ENCODE peak calls at places on chromosome 12, in four cellular contexts. C, D, F and A are unnamed samples.

GRCh38 chr12:45130881-45131281 is 80.0 kb upstream of the DBX2 start:
- DNase-seq in C (peak), D (peak), F (peak), A (peak)

GRCh38 chr12:87127272-87127671 is 871.1 kb upstream of the MGAT4C start:
- DNase-seq in C (peak), D (peak), F (no peak), A (peak)

GRCh38 chr12:67892289-67892688 is 97.0 kb upstream of the IFNG-AS1 start:
- DNase-seq in C (no peak), D (no peak), F (no peak), A (no peak)

GRCh38 chr12:54993181-54993835 is 8.7 kb upstream of the TESPA1 start:
- DNase-seq in C (peak), D (peak), F (peak), A (peak)

GRCh38 chr12:65673732-65674131 is 150.6 kb upstream of the HMGA2 start:
- DNase-seq in C (peak), D (peak), F (no peak), A (peak)

GRCh38 chr12:102885043-102885932 is 31.8 kb downstream of the PAH start:
- DNase-seq in C (no peak), D (no peak), F (no peak), A (no peak)

GRCh38 chr12:74794522-74794921 is 256.9 kb downstream of the ATXN7L3B start:
- DNase-seq in C (peak), D (no peak), F (no peak), A (no peak)

GRCh38 chr12:118060301-118061010 is 523 bp downstream of the WSB2 start:
- DNase-seq in C (no peak), D (no peak), F (peak), A (no peak)

GRCh38 chr12:79927772-79928474 is 7.0 kb downstream of the PPP1R12A start:
- DNase-seq in C (peak), D (peak), F (no peak), A (peak)

GRCh38 chr12:120353556-120354317 is 15.2 kb downstream of the MSI1 start:
- DNase-seq in C (no peak), D (no peak), F (no peak), A (no peak)

GRCh38 chr12:105626653-105627052 is 296.2 kb downstream of the C12orf75 start:
- DNase-seq in C (no peak), D (no peak), F (no peak), A (no peak)

DNA sequence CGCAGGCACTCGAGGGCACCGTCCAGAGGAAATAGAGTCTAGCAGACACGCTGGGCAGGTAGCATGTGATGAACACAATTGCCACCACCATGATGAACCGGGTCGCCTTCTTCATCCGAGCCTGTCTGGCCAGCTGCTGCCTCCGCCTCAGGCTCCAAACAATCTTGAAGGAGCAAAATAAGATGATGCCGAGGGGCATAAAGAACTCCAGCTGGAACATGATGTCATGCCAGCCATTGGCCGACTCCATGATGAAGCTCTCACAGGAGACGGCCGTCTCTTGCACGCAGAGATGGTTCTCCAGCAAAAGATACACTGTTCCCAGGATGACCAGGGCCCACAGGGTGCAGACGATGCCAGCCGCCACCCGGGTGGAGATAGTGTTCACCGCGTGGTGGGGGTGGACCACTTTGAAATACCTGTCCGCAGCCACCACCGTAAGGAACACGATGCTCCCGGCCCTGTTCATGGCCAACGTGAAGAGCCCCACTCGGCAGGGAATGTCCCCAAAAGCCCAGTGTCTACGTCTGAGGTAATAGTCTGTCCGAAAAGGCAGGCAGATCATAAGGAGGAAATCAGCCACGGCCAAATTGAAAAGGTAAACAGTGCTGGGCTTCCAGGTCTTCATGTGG is 945 bp downstream of the HCAR1 start:
- DNase-seq in C (no peak), D (no peak), F (no peak), A (no peak)
- H3K4me3 ChIP-seq in C (peak), D (no peak), F (no peak), A (no peak)

GRCh38 chr12:52667509-52667908 is 12.7 kb downstream of the KRT1 start:
- DNase-seq in C (peak), D (no peak), F (no peak), A (no peak)
- TF ChIP-seq CTCF in C (peak), D (peak), F (peak), A (peak)

DNA sequence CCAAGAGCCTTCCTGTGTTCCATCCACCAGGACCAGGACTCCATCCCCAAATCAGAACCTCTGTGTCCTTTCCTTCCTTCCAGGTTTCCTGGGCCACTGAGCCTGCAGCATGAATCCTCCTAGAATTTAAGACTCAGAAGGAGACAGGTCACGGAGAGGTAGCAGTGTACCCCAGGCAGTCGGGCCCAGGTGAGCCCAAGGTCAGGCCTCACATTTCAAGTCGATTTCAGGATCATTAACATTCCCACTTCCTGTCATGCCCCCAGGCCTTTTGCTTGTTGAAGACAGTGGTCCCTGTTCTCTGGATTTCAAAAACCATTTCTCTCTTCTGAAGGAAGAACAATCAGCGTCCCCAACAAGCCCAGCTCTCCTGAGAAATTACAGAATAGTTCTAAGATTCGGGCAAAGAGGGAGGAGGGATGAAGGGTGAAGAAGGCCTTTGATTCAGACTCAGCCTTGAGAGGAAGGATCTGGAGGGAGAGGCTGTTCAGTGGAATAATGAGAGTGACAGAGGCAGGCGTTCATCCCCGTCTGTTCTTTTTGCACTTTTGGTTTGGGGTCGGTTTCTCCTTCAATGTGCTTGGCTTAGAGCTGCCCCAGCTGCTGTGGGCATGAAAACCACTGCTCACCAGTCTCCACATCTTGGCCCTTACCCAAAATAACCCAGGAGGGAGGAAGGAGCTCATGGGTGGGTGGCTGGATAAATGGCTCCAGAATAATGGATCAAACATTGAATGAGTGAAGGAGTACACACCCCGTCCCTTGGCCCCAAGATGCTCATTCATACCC is 261.9 kb upstream of the FKBP4 start:
- DNase-seq in C (no peak), D (no peak), F (no peak), A (no peak)
- H3K4me3 ChIP-seq in C (no peak), D (no peak), F (no peak), A (no peak)

DNA sequence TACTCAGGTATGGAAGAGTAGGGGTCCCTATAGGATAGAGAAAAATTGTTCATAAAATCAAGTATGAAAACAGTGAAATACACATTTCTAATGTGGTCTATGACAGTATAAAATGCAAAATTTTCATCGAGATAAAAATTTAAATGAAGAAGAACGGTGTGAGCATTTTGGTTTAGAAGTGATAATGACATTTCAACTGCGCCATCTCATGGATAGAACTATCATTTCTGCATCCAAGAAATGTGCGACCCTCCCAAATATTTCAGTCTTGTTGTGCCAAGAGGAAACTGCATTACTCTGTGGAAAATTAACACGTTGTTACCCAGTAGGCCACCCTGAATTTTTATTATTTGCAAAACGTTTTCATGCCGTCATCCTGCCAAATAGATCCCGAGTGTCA is 108.8 kb downstream of the CRACR2A start:
- DNase-seq in C (no peak), D (no peak), F (no peak), A (no peak)
- TF ChIP-seq CTCF in C (no peak), D (no peak), F (no peak), A (no peak)

GRCh38 chr12:110686294-110686903 is 2.5 kb downstream of the HVCN1 start:
- DNase-seq in C (no peak), D (no peak), F (no peak), A (no peak)

GRCh38 chr12:110688446-110689001 is 391 bp downstream of the HVCN1 start:
- DNase-seq in C (no peak), D (no peak), F (no peak), A (no peak)

GRCh38 chr12:110687770-110688169 is 1.1 kb downstream of the HVCN1 start:
- DNase-seq in C (no peak), D (no peak), F (no peak), A (peak)

GRCh38 chr12:110689601-110690430 is 901 bp upstream of the HVCN1 start:
- DNase-seq in C (peak), D (no peak), F (peak), A (peak)

DNA sequence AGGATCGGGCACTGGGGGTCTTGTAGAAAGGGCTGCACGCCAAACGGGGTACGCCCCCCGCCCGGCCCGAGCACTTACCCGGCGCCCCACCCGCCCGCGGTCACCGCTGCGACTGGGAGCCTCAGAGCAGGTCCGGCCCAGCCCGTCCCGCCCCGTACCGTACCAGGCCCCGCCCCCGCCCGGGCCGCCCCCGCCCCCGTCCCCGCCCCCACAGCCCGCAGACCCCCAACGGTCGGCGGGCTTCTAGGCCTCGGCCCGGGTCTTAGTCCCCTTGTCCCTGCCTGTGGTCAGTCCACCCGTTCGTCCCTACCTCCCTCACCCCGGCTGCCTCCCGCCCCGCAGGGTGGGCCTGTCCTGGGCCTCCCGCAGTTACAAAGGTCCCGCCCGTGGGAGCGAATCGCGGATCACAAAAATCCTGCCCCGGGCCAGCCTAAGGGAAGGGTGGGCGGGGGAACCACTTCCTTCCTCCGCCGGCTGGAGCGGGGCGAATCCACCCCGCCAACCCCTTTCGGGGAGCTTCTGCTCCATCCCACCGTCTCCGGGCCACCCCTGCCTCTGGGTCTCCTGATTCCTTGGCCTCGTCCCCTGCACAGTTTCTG is at the start of gene HVCN1:
- DNase-seq in C (no peak), D (no peak), F (peak), A (no peak)
- H3K4me3 ChIP-seq in C (peak), D (peak), F (peak), A (peak)

DNA sequence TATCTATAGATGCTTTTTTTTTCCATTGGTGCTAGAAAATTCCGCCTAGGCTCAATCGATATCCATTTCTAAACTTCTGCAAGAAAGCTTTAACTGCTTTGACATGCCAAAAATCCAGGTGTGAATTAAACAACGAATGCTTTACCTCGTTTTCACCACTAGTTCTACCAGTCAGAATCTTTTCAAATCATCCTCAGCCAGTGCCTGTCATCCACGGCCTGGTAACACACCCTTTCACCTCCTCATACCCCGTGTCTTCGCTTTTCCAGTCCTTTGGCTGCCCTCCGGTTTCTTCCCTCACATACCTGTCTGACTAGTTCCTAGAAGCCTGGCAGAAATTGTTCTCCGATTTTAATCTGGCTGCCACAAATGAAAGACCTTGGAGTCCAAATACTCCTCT is 1.4 kb upstream of the PHC1 start:
- DNase-seq in C (no peak), D (no peak), F (no peak), A (no peak)
- TF ChIP-seq CTCF in C (peak), D (no peak), F (no peak), A (peak)

GRCh38 chr12:56229819-56230448 is at the start of gene SLC39A5:
- DNase-seq in C (no peak), D (no peak), F (no peak), A (no peak)
- H3K4me3 ChIP-seq in C (no peak), D (no peak), F (no peak), A (no peak)

GRCh38 chr12:10558291-10558690 is 52.6 kb downstream of the EIF2S3B start:
- DNase-seq in C (no peak), D (no peak), F (no peak), A (no peak)

GRCh38 chr12:10562306-10562933 is 51.0 kb downstream of the MAGOHB start:
- DNase-seq in C (peak), D (peak), F (no peak), A (peak)

GRCh38 chr12:10557329-10557728 is 51.6 kb downstream of the EIF2S3B start:
- DNase-seq in C (no peak), D (no peak), F (no peak), A (no peak)

GRCh38 chr12:10557766-10558165 is 52.1 kb downstream of the EIF2S3B start:
- DNase-seq in C (no peak), D (no peak), F (no peak), A (no peak)

DNA sequence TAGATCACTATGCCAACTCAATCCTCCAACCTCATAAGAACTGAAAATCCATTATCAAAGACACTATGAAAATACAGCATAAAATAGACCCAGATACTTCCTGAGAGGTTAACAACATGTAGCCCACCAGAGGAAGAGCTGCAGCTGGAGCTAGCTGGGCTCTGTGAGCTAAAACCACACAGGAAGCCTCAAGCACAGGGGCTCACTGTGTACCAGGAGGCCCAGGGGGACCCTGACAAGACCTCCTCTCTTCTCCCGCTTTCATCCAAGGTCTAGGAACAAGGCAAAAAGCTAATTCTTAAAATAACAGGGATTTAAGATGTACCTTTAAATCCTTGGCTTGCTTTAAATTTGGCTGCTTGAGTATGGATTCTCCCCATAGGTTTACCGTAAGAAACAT is 53.6 kb downstream of the EIF2S3B start:
- DNase-seq in C (no peak), D (no peak), F (no peak), A (no peak)
- TF ChIP-seq CTCF in C (no peak), D (no peak), F (no peak), A (no peak)